ENCODE peak calls at places on chromosomes 3 and 15, in eight cellular contexts. J is epithelial cell of proximal tubule; T is activated T-cell treated with anti-CD3 and anti-CD28 coated beads, Interleukin-2, amount 50 U/mL, for 72 hours; W is natural killer cell; X is HepG2; P is activated CD4-positive, alpha-beta T cell treated with anti-CD3 and anti-CD28 coated beads, Interleukin-2, amount 10 ng/mL, durations not matched to agents 7 days and 5 days; F is AG10803; G is GDM1. O is an unnamed sample.

GRCh38 chr3:95789111-95789510 is 1025.3 kb upstream of the EPHA6 start:
- DNase-seq in W (no peak), J (no peak), X (no peak), T (no peak), F (no peak), P (no peak), G (no peak), O (no peak)

GRCh38 chr15:29102911-29103824 is 166.5 kb downstream of the NSMCE3 start:
- DNase-seq in W (peak; percentile 30), X (no peak), G (no peak), J (no peak), P (no peak), T (peak; percentile 7), F (peak; percentile 31), O (peak; percentile 2)

GRCh38 chr3:184772667-184773272 is 39.2 kb upstream of the VPS8 start:
- DNase-seq in G (no peak), T (no peak), P (no peak), W (no peak), F (no peak), X (no peak), J (no peak), O (no peak)

GRCh38 chr3:182118081-182118480 is 406.4 kb downstream of the SOX2 start:
- DNase-seq in X (no peak), G (no peak), P (no peak), W (no peak), J (peak; percentile 83), T (no peak), F (no peak), O (no peak)

GRCh38 chr15:74826372-74826819 is at the start of gene CPLX3:
- DNase-seq in X (no peak), T (peak; percentile 61), G (no peak), W (peak; percentile 63), F (no peak), P (peak; percentile 64), J (no peak), O (no peak)

GRCh38 chr3:160403028-160403545 is 3.6 kb downstream of the SMC4 start:
- DNase-seq in X (no peak), G (no peak), F (no peak), W (no peak), P (no peak), J (no peak), T (no peak), O (no peak)

GRCh38 chr3:149151843-149152242 is 22.4 kb downstream of the HPS3 start:
- DNase-seq in W (no peak), T (no peak), P (no peak), X (no peak), J (no peak), F (peak; percentile 77), G (no peak), O (peak; percentile 31)

GRCh38 chr3:14864131-14864530 is 45.4 kb downstream of the FGD5 start:
- DNase-seq in X (no peak), G (no peak), T (no peak), F (no peak), W (no peak), J (no peak), P (no peak), O (no peak)

GRCh38 chr15:77047013-77047412 is 23.9 kb downstream of the TSPAN3 start:
- DNase-seq in P (no peak), T (no peak), W (no peak), G (no peak), F (no peak), J (no peak), X (no peak), O (no peak)

GRCh38 chr3:112097378-112097777 is 11.2 kb downstream of the C3orf52 start:
- DNase-seq in J (peak; percentile 98), P (no peak), X (peak; percentile 48), T (peak; percentile 51), G (no peak), F (peak; percentile 97), W (no peak), O (peak; percentile 97)

GRCh38 chr3:34212671-34213070 is 414.2 kb downstream of the PDCD6IP start:
- DNase-seq in J (no peak), P (no peak), F (peak; percentile 63), G (no peak), X (no peak), T (no peak), W (no peak), O (peak; percentile 2)

GRCh38 chr3:35659808-35660207 is 20.5 kb downstream of the ARPP21 start:
- DNase-seq in J (peak; percentile 30), T (no peak), F (no peak), W (no peak), P (no peak), X (peak; percentile 2), G (no peak), O (no peak)

GRCh38 chr3:16369885-16370284 is 104.9 kb downstream of the OXNAD1 start:
- DNase-seq in W (no peak), P (no peak), F (peak; percentile 15), X (no peak), J (peak; percentile 15), T (no peak), G (no peak), O (no peak)

GRCh38 chr15:77670558-77671148 is 37.9 kb upstream of the LINGO1 start:
- DNase-seq in T (no peak), G (no peak), F (no peak), P (no peak), W (no peak), X (no peak), J (no peak), O (no peak)

GRCh38 chr3:152574461-152575079 is 260.4 kb upstream of the P2RY1 start:
- DNase-seq in F (peak; percentile 53), G (peak; percentile 43), T (peak; percentile 31), J (no peak), P (peak; percentile 28), X (peak; percentile 26), W (no peak), O (no peak)

GRCh38 chr3:172317984-172318383 is 130.3 kb downstream of the GHSR start:
- DNase-seq in F (peak; percentile 98), W (no peak), P (no peak), J (no peak), X (no peak), G (peak; percentile 11), T (no peak), O (peak; percentile 97)

GRCh38 chr15:76203766-76204557 is 107.3 kb downstream of the ETFA start:
- DNase-seq in J (no peak), T (no peak), F (no peak), P (no peak), W (no peak), X (no peak), G (no peak), O (no peak)

GRCh38 chr3:111691293-111691909 is 96.3 kb upstream of the ZBED2 start:
- DNase-seq in X (peak; percentile 51), J (no peak), T (no peak), F (peak; percentile 66), G (no peak), P (no peak), W (no peak), O (no peak)

GRCh38 chr15:93709708-93710107 is 521.7 kb upstream of the MCTP2 start:
- DNase-seq in J (no peak), G (no peak), F (no peak), W (no peak), X (no peak), P (no peak), T (no peak), O (no peak)

GRCh38 chr15:60821462-60822061 is 342.6 kb upstream of the ICE2 start:
- DNase-seq in F (no peak), P (no peak), J (no peak), X (no peak), G (no peak), T (no peak), W (no peak), O (no peak)

GRCh38 chr15:65937046-65937445 is 67.8 kb downstream of the RAB11A start:
- DNase-seq in J (no peak), X (no peak), F (no peak), T (no peak), W (no peak), G (no peak), P (no peak), O (no peak)

O was measured in GM04503.